ENCODE peak calls at places on chromosomes 4 and X, in eight cellular contexts. K is fibroblast of mammary gland, A is foreskin fibroblast, Q is neural progenitor cell, I is Calu3, P is heart right ventricle, Y is nephron progenitor cell, E is left ventricle myocardium inferior. V is an unnamed sample.

GRCh38 chrX:115690554-115691216 is 129.7 kb downstream of the PLS3 start:
- DNase-seq in E (no peak), P (no peak), I (peak; percentile 45), A (peak; percentile 45), Y (peak; percentile 72), Q (peak; percentile 91), K (peak; percentile 85), V (peak; percentile 69)

GRCh38 chr4:20645231-20645630 is 55.0 kb upstream of the PACRGL start:
- DNase-seq in I (no peak), K (no peak), P (no peak), A (no peak), Q (no peak), Y (no peak), E (no peak), V (no peak)

GRCh38 chrX:2192584-2193272 is 308.0 kb downstream of the DHRSX start:
- DNase-seq in I (no peak), P (no peak), E (no peak), Y (no peak), A (no peak), Q (no peak), K (no peak), V (no peak)

GRCh38 chr4:105588252-105588651 is 35.8 kb downstream of the ARHGEF38 start:
- DNase-seq in P (no peak), E (no peak), Q (no peak), I (no peak), K (no peak), Y (no peak), A (no peak), V (no peak)

GRCh38 chrX:9644335-9644734 is 121.3 kb downstream of the GPR143 start:
- DNase-seq in Q (no peak), Y (no peak), P (no peak), K (no peak), A (no peak), I (no peak), E (no peak), V (no peak)

GRCh38 chr4:8010618-8011017 is 71.0 kb upstream of the AFAP1 start:
- DNase-seq in I (no peak), Y (peak; percentile 80), K (no peak), E (no peak), P (no peak), Q (peak; percentile 71), A (peak; percentile 32), V (peak; percentile 83)

GRCh38 chr4:175873707-175874106 is 61.6 kb upstream of the GPM6A start:
- DNase-seq in Y (no peak), Q (no peak), P (no peak), E (no peak), A (no peak), K (no peak), I (no peak), V (no peak)

GRCh38 chrX:129759576-129760061 is 20.1 kb upstream of the SASH3 start:
- DNase-seq in A (peak; percentile 48), Q (peak; percentile 34), Y (no peak), I (peak; percentile 39), E (no peak), K (peak; percentile 84), P (peak; percentile 30), V (no peak)

GRCh38 chr4:174071591-174071990 is 211.9 kb downstream of the FBXO8 start:
- DNase-seq in K (no peak), P (no peak), A (no peak), Y (no peak), Q (no peak), E (no peak), I (no peak), V (no peak)

GRCh38 chr4:62077406-62077805 is 877.3 kb downstream of the ADGRL3 start:
- DNase-seq in E (no peak), A (no peak), Q (no peak), P (no peak), K (no peak), Y (no peak), I (no peak), V (no peak)

GRCh38 chr4:71559957-71560541 is 221.2 kb downstream of the SLC4A4 start:
- DNase-seq in Q (no peak), Y (no peak), K (peak; percentile 33), A (no peak), E (no peak), P (no peak), I (peak; percentile 6), V (no peak)

GRCh38 chr4:77582151-77582550 is 23.5 kb upstream of the CXCL13 start:
- DNase-seq in Y (no peak), P (no peak), Q (no peak), E (no peak), I (no peak), K (peak; percentile 40), A (no peak), V (no peak)

GRCh38 chr4:15479089-15479912 is 9.6 kb downstream of the CC2D2A start:
- DNase-seq in K (peak; percentile 91), Y (peak; percentile 56), I (peak; percentile 50), A (peak; percentile 77), Q (peak; percentile 87), P (no peak), E (no peak), V (peak; percentile 70)

GRCh38 chrX:102067966-102068723 is 57.3 kb upstream of the TCEAL2 start:
- DNase-seq in E (no peak), Q (peak; percentile 2), K (peak; percentile 29), A (no peak), I (peak; percentile 11), Y (peak; percentile 22), P (no peak), V (no peak)

GRCh38 chr4:127967141-127967775 is 2.1 kb downstream of the ABHD18 start:
- DNase-seq in Y (no peak), Q (no peak), A (no peak), I (no peak), K (peak; percentile 41), E (no peak), P (no peak), V (no peak)

GRCh38 chrX:83186632-83187031 is 321.5 kb upstream of the POU3F4 start:
- DNase-seq in A (no peak), Y (no peak), K (no peak), I (no peak), P (no peak), Q (no peak), E (no peak), V (no peak)

GRCh38 chrX:68894513-68895338 is 65.9 kb downstream of the EFNB1 start:
- DNase-seq in I (peak; percentile 21), E (peak; percentile 62), A (peak; percentile 12), Y (no peak), Q (peak; percentile 77), P (peak; percentile 55), K (peak; percentile 20), V (no peak)

GRCh38 chr4:45284400-45285085 is 558.2 kb upstream of the GNPDA2 start:
- DNase-seq in Q (no peak), A (no peak), Y (no peak), I (no peak), K (no peak), E (no peak), P (no peak), V (no peak)

GRCh38 chr4:70958681-70959080 is 34.8 kb upstream of the DCK start:
- DNase-seq in Q (no peak), I (no peak), P (no peak), A (peak; percentile 18), K (peak; percentile 65), E (no peak), Y (no peak), V (no peak)

GRCh38 chrX:34382416-34382815 is 250.3 kb upstream of the FAM47A start:
- DNase-seq in A (peak; percentile 3), Q (no peak), K (peak; percentile 78), E (no peak), P (no peak), I (peak; percentile 6), Y (no peak), V (no peak)

GRCh38 chrX:136851526-136851925 is 29.0 kb downstream of the RBMX start:
- DNase-seq in Q (no peak), P (no peak), I (no peak), K (no peak), E (no peak), A (no peak), Y (no peak), V (no peak)

GRCh38 chrX:44945736-44946135 is 72.7 kb downstream of the KDM6A start:
- DNase-seq in Y (no peak), A (no peak), E (no peak), Q (no peak), K (no peak), P (no peak), I (peak; percentile 12), V (no peak)
- TF ChIP-seq CTCF in Y (no peak), A (no peak), E (peak; percentile 36), Q (peak; percentile 21), K (peak; percentile 20), P (no peak), I (no peak), V (no peak)

GRCh38 chrX:18377802-18378201 is 23.3 kb upstream of the SCML2 start:
- DNase-seq in P (no peak), E (no peak), I (peak; percentile 29), K (peak; percentile 20), A (no peak), Y (peak; percentile 18), Q (peak; percentile 53), V (no peak)
- TF ChIP-seq CTCF in P (no peak), E (peak; percentile 50), I (peak; percentile 25), K (peak; percentile 55), A (peak; percentile 47), Y (peak; percentile 48), Q (peak; percentile 61), V (peak; percentile 27)

GRCh38 chr4:37243061-37243460 is 1.5 kb upstream of the NWD2 start:
- DNase-seq in Y (peak; percentile 7), K (no peak), P (no peak), E (no peak), A (no peak), I (peak; percentile 2), Q (peak; percentile 49), V (no peak)

GRCh38 chr4:37245391-37245954 is 930 bp downstream of the NWD2 start:
- DNase-seq in Q (peak; percentile 42), P (no peak), E (no peak), A (no peak), Y (peak; percentile 9), K (no peak), I (peak; percentile 1), V (no peak)

GRCh38 chr4:37244583-37245390 is at the start of gene NWD2:
- DNase-seq in K (no peak), I (peak; percentile 51), P (peak; percentile 7), Q (peak; percentile 74), E (no peak), Y (peak; percentile 69), A (no peak), V (peak; percentile 39)

GRCh38 chr4:37241646-37242045 is 2.9 kb upstream of the NWD2 start:
- DNase-seq in A (no peak), K (no peak), P (no peak), I (no peak), Q (no peak), E (no peak), Y (no peak), V (no peak)

GRCh38 chr4:37243722-37244582 is 591 bp upstream of the NWD2 start:
- DNase-seq in Q (peak; percentile 75), I (peak; percentile 51), K (peak; percentile 11), A (peak; percentile 0), E (no peak), P (peak; percentile 6), Y (peak; percentile 55), V (no peak)
- TF ChIP-seq CTCF in Q (peak; percentile 72), I (peak; percentile 47), K (no peak), A (no peak), E (no peak), P (no peak), Y (peak; percentile 41), V (no peak)

DNA sequence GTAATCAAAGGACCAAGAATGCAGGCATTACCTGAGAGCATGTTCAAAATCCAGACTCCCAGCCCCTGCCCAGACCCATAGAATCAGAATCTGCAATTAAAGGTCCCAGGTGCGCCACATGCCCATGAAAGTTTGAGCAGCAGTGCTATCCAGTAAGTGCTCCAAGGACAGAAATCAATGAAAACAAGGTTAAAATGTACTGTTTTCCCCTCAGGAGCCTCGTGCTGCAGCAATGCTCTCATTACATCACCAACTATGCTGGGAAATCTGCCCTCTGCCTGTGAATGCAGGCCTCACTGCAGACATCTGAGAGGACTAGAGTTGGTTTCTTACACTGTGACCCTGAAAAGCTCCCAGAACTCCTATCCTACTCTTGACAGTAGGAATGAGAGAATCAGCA is 21.1 kb downstream of the ANXA5 start:
- DNase-seq in P (no peak), I (no peak), A (no peak), Y (no peak), Q (no peak), E (no peak), K (peak; percentile 27), V (no peak)
- TF ChIP-seq CTCF in P (no peak), I (no peak), A (peak; percentile 37), Y (no peak), Q (peak; percentile 15), E (peak; percentile 31), K (peak; percentile 24), V (no peak)